ENCODE peak calls at places on chromosomes 3 and 15, in nine cellular contexts. One of them, this sample, is unnamed.

GRCh38 chr3:171804618-171805389 is 5.5 kb downstream of the PLD1 start:
- DNase-seq in activated CD4-positive, CD25-positive, alpha-beta regulatory T cell treated with anti-CD3 and anti-CD28 coated beads, Interleukin-2, amount 50 U/mL, for 72 hours: no peak
- DNase-seq in iris pigment epithelial cell: peak; percentile 57
- DNase-seq in AG04450: no peak
- DNase-seq in ACHN: no peak
- DNase-seq in KG1: no peak
- DNase-seq in activated T-cell treated with anti-CD3 and anti-CD28 coated beads for 24 hours: no peak
- DNase-seq in EL: no peak
- DNase-seq in astrocyte of the spinal cord: peak; percentile 83
- DNase-seq in this sample: no peak

GRCh38 chr3:70729845-70730244 is 417.4 kb upstream of the MDFIC2 start:
- DNase-seq in activated CD4-positive, CD25-positive, alpha-beta regulatory T cell treated with anti-CD3 and anti-CD28 coated beads, Interleukin-2, amount 50 U/mL, for 72 hours: no peak
- DNase-seq in iris pigment epithelial cell: peak; percentile 29
- DNase-seq in AG04450: no peak
- DNase-seq in ACHN: no peak
- DNase-seq in KG1: no peak
- DNase-seq in activated T-cell treated with anti-CD3 and anti-CD28 coated beads for 24 hours: no peak
- DNase-seq in EL: peak; percentile 15
- DNase-seq in astrocyte of the spinal cord: peak; percentile 7
- DNase-seq in this sample: no peak

GRCh38 chr15:64634576-64635485 is 140.6 kb downstream of the RBPMS2 start:
- DNase-seq in activated CD4-positive, CD25-positive, alpha-beta regulatory T cell treated with anti-CD3 and anti-CD28 coated beads, Interleukin-2, amount 50 U/mL, for 72 hours: no peak
- DNase-seq in iris pigment epithelial cell: no peak
- DNase-seq in AG04450: no peak
- DNase-seq in ACHN: peak; percentile 33
- DNase-seq in KG1: no peak
- DNase-seq in activated T-cell treated with anti-CD3 and anti-CD28 coated beads for 24 hours: no peak
- DNase-seq in EL: no peak
- DNase-seq in astrocyte of the spinal cord: peak; percentile 67
- DNase-seq in this sample: no peak

GRCh38 chr3:58414538-58415197 is 19.0 kb downstream of the PDHB start:
- DNase-seq in activated CD4-positive, CD25-positive, alpha-beta regulatory T cell treated with anti-CD3 and anti-CD28 coated beads, Interleukin-2, amount 50 U/mL, for 72 hours: no peak
- DNase-seq in iris pigment epithelial cell: peak; percentile 65
- DNase-seq in AG04450: no peak
- DNase-seq in ACHN: peak; percentile 57
- DNase-seq in KG1: no peak
- DNase-seq in activated T-cell treated with anti-CD3 and anti-CD28 coated beads for 24 hours: peak; percentile 35
- DNase-seq in EL: peak; percentile 64
- DNase-seq in astrocyte of the spinal cord: peak; percentile 67
- DNase-seq in this sample: peak; percentile 25

GRCh38 chr15:38652183-38652794 is 87.7 kb upstream of the RASGRP1 start:
- DNase-seq in activated CD4-positive, CD25-positive, alpha-beta regulatory T cell treated with anti-CD3 and anti-CD28 coated beads, Interleukin-2, amount 50 U/mL, for 72 hours: no peak
- DNase-seq in iris pigment epithelial cell: no peak
- DNase-seq in AG04450: no peak
- DNase-seq in ACHN: no peak
- DNase-seq in KG1: no peak
- DNase-seq in activated T-cell treated with anti-CD3 and anti-CD28 coated beads for 24 hours: no peak
- DNase-seq in EL: no peak
- DNase-seq in astrocyte of the spinal cord: no peak
- DNase-seq in this sample: no peak

GRCh38 chr15:36406366-36406765 is 173.1 kb upstream of the CDIN1 start:
- DNase-seq in activated CD4-positive, CD25-positive, alpha-beta regulatory T cell treated with anti-CD3 and anti-CD28 coated beads, Interleukin-2, amount 50 U/mL, for 72 hours: no peak
- DNase-seq in iris pigment epithelial cell: no peak
- DNase-seq in AG04450: no peak
- DNase-seq in ACHN: no peak
- DNase-seq in KG1: no peak
- DNase-seq in activated T-cell treated with anti-CD3 and anti-CD28 coated beads for 24 hours: no peak
- DNase-seq in EL: no peak
- DNase-seq in astrocyte of the spinal cord: no peak
- DNase-seq in this sample: no peak

GRCh38 chr15:49624046-49624445 is 3.2 kb downstream of the DTWD1 start:
- DNase-seq in activated CD4-positive, CD25-positive, alpha-beta regulatory T cell treated with anti-CD3 and anti-CD28 coated beads, Interleukin-2, amount 50 U/mL, for 72 hours: no peak
- DNase-seq in iris pigment epithelial cell: peak; percentile 64
- DNase-seq in AG04450: no peak
- DNase-seq in ACHN: no peak
- DNase-seq in KG1: no peak
- DNase-seq in activated T-cell treated with anti-CD3 and anti-CD28 coated beads for 24 hours: no peak
- DNase-seq in EL: peak; percentile 93
- DNase-seq in astrocyte of the spinal cord: peak; percentile 88
- DNase-seq in this sample: no peak

GRCh38 chr15:48318131-48318530 is 13.1 kb upstream of the DUT start:
- DNase-seq in activated CD4-positive, CD25-positive, alpha-beta regulatory T cell treated with anti-CD3 and anti-CD28 coated beads, Interleukin-2, amount 50 U/mL, for 72 hours: no peak
- DNase-seq in iris pigment epithelial cell: no peak
- DNase-seq in AG04450: no peak
- DNase-seq in ACHN: no peak
- DNase-seq in KG1: no peak
- DNase-seq in activated T-cell treated with anti-CD3 and anti-CD28 coated beads for 24 hours: no peak
- DNase-seq in EL: no peak
- DNase-seq in astrocyte of the spinal cord: no peak
- DNase-seq in this sample: no peak

GRCh38 chr3:188931531-188931930 is 240.2 kb upstream of the TPRG1 start:
- DNase-seq in activated CD4-positive, CD25-positive, alpha-beta regulatory T cell treated with anti-CD3 and anti-CD28 coated beads, Interleukin-2, amount 50 U/mL, for 72 hours: no peak
- DNase-seq in iris pigment epithelial cell: no peak
- DNase-seq in AG04450: no peak
- DNase-seq in ACHN: peak; percentile 58
- DNase-seq in KG1: no peak
- DNase-seq in activated T-cell treated with anti-CD3 and anti-CD28 coated beads for 24 hours: no peak
- DNase-seq in EL: no peak
- DNase-seq in astrocyte of the spinal cord: no peak
- DNase-seq in this sample: no peak

GRCh38 chr3:86653801-86654200 is 337.1 kb downstream of the VGLL3 start:
- DNase-seq in activated CD4-positive, CD25-positive, alpha-beta regulatory T cell treated with anti-CD3 and anti-CD28 coated beads, Interleukin-2, amount 50 U/mL, for 72 hours: no peak
- DNase-seq in iris pigment epithelial cell: no peak
- DNase-seq in AG04450: no peak
- DNase-seq in ACHN: no peak
- DNase-seq in KG1: no peak
- DNase-seq in activated T-cell treated with anti-CD3 and anti-CD28 coated beads for 24 hours: no peak
- DNase-seq in EL: no peak
- DNase-seq in astrocyte of the spinal cord: no peak
- DNase-seq in this sample: no peak

GRCh38 chr15:21270474-21270873 is 169.8 kb downstream of the POTEB3 start:
- DNase-seq in activated CD4-positive, CD25-positive, alpha-beta regulatory T cell treated with anti-CD3 and anti-CD28 coated beads, Interleukin-2, amount 50 U/mL, for 72 hours: no peak
- DNase-seq in iris pigment epithelial cell: no peak
- DNase-seq in AG04450: no peak
- DNase-seq in ACHN: no peak
- DNase-seq in KG1: no peak
- DNase-seq in activated T-cell treated with anti-CD3 and anti-CD28 coated beads for 24 hours: no peak
- DNase-seq in EL: no peak
- DNase-seq in astrocyte of the spinal cord: peak; percentile 0
- DNase-seq in this sample: no peak

GRCh38 chr15:90774731-90775521 is 57.8 kb downstream of the BLM start:
- DNase-seq in activated CD4-positive, CD25-positive, alpha-beta regulatory T cell treated with anti-CD3 and anti-CD28 coated beads, Interleukin-2, amount 50 U/mL, for 72 hours: no peak
- DNase-seq in iris pigment epithelial cell: peak; percentile 79
- DNase-seq in AG04450: peak; percentile 57
- DNase-seq in ACHN: peak; percentile 74
- DNase-seq in KG1: no peak
- DNase-seq in activated T-cell treated with anti-CD3 and anti-CD28 coated beads for 24 hours: no peak
- DNase-seq in EL: peak; percentile 88
- DNase-seq in astrocyte of the spinal cord: peak; percentile 59
- DNase-seq in this sample: no peak

GRCh38 chr3:11558461-11558903 is 85.2 kb downstream of the VGLL4 start:
- DNase-seq in activated CD4-positive, CD25-positive, alpha-beta regulatory T cell treated with anti-CD3 and anti-CD28 coated beads, Interleukin-2, amount 50 U/mL, for 72 hours: no peak
- DNase-seq in iris pigment epithelial cell: no peak
- DNase-seq in AG04450: no peak
- DNase-seq in ACHN: no peak
- DNase-seq in KG1: no peak
- DNase-seq in activated T-cell treated with anti-CD3 and anti-CD28 coated beads for 24 hours: no peak
- DNase-seq in EL: no peak
- DNase-seq in astrocyte of the spinal cord: no peak
- DNase-seq in this sample: no peak

GRCh38 chr3:155217591-155217990 is 75.9 kb downstream of the STRIT1 start:
- DNase-seq in activated CD4-positive, CD25-positive, alpha-beta regulatory T cell treated with anti-CD3 and anti-CD28 coated beads, Interleukin-2, amount 50 U/mL, for 72 hours: no peak
- DNase-seq in iris pigment epithelial cell: peak; percentile 90
- DNase-seq in AG04450: no peak
- DNase-seq in ACHN: no peak
- DNase-seq in KG1: no peak
- DNase-seq in activated T-cell treated with anti-CD3 and anti-CD28 coated beads for 24 hours: no peak
- DNase-seq in EL: no peak
- DNase-seq in astrocyte of the spinal cord: peak; percentile 15
- DNase-seq in this sample: no peak

GRCh38 chr15:73921257-73921890 is 4.9 kb upstream of the LOXL1 start:
- DNase-seq in activated CD4-positive, CD25-positive, alpha-beta regulatory T cell treated with anti-CD3 and anti-CD28 coated beads, Interleukin-2, amount 50 U/mL, for 72 hours: no peak
- DNase-seq in iris pigment epithelial cell: no peak
- DNase-seq in AG04450: no peak
- DNase-seq in ACHN: no peak
- DNase-seq in KG1: no peak
- DNase-seq in activated T-cell treated with anti-CD3 and anti-CD28 coated beads for 24 hours: no peak
- DNase-seq in EL: no peak
- DNase-seq in astrocyte of the spinal cord: no peak
- DNase-seq in this sample: no peak

GRCh38 chr15:69346112-69346511 is 47.4 kb downstream of the PAQR5 start:
- DNase-seq in activated CD4-positive, CD25-positive, alpha-beta regulatory T cell treated with anti-CD3 and anti-CD28 coated beads, Interleukin-2, amount 50 U/mL, for 72 hours: no peak
- DNase-seq in iris pigment epithelial cell: peak; percentile 53
- DNase-seq in AG04450: no peak
- DNase-seq in ACHN: no peak
- DNase-seq in KG1: no peak
- DNase-seq in activated T-cell treated with anti-CD3 and anti-CD28 coated beads for 24 hours: no peak
- DNase-seq in EL: peak; percentile 58
- DNase-seq in astrocyte of the spinal cord: peak; percentile 5
- DNase-seq in this sample: no peak

GRCh38 chr3:10743366-10744097 is 72.5 kb upstream of the SLC6A11 start:
- DNase-seq in activated CD4-positive, CD25-positive, alpha-beta regulatory T cell treated with anti-CD3 and anti-CD28 coated beads, Interleukin-2, amount 50 U/mL, for 72 hours: no peak
- DNase-seq in iris pigment epithelial cell: no peak
- DNase-seq in AG04450: no peak
- DNase-seq in ACHN: no peak
- DNase-seq in KG1: no peak
- DNase-seq in activated T-cell treated with anti-CD3 and anti-CD28 coated beads for 24 hours: no peak
- DNase-seq in EL: no peak
- DNase-seq in astrocyte of the spinal cord: no peak
- DNase-seq in this sample: no peak

GRCh38 chr3:127053026-127053425 is 70.1 kb downstream of the PLXNA1 start:
- DNase-seq in activated CD4-positive, CD25-positive, alpha-beta regulatory T cell treated with anti-CD3 and anti-CD28 coated beads, Interleukin-2, amount 50 U/mL, for 72 hours: no peak
- DNase-seq in iris pigment epithelial cell: no peak
- DNase-seq in AG04450: no peak
- DNase-seq in ACHN: no peak
- DNase-seq in KG1: no peak
- DNase-seq in activated T-cell treated with anti-CD3 and anti-CD28 coated beads for 24 hours: no peak
- DNase-seq in EL: no peak
- DNase-seq in astrocyte of the spinal cord: no peak
- DNase-seq in this sample: no peak